ENCODE peak calls at places on chromosome 22, in ten cellular contexts. Y is endodermal cell; Q is astrocyte of the cerebellum; Z is cardiac muscle cell; U is lower lobe of right lung; S is lower leg skin; G is fibroblast of lung; N is Caco-2; B is heart right ventricle; K is CD8-positive, alpha-beta memory T cell. E is an unnamed sample.

GRCh38 chr22:48960981-48961655 is 866.6 kb downstream of the BRD1 start:
- DNase-seq in B (no peak), G (peak), U (no peak), K (no peak), Y (peak), N (no peak), S (peak), Z (no peak), Q (no peak), E (no peak)

GRCh38 chr22:28112548-28113043 is 193.5 kb upstream of the PITPNB start:
- DNase-seq in S (peak), N (no peak), Z (peak), U (peak), Q (no peak), G (peak), Y (peak), K (no peak), B (peak), E (no peak)

GRCh38 chr22:22410121-22410520 is 98.4 kb downstream of the ZNF280B start:
- DNase-seq in N (no peak), B (peak), S (peak), Y (no peak), Q (no peak), Z (no peak), G (no peak), U (peak), K (no peak), E (no peak)

GRCh38 chr22:22880645-22881044 is 7.0 kb upstream of the IGLL5 start:
- DNase-seq in B (no peak), U (no peak), S (peak), Y (peak), Z (no peak), N (no peak), Q (no peak), G (no peak), K (no peak), E (no peak)

GRCh38 chr22:23216331-23217170 is 36.2 kb downstream of the BCR start:
- DNase-seq in K (peak), Q (no peak), Y (no peak), Z (no peak), B (no peak), N (no peak), S (no peak), U (peak), G (no peak), E (no peak)

GRCh38 chr22:31947296-31947695 is 3.0 kb downstream of the YWHAH start:
- DNase-seq in Q (no peak), U (no peak), N (no peak), Y (no peak), S (no peak), K (peak), G (no peak), Z (no peak), B (peak), E (no peak)

GRCh38 chr22:41352058-41352457 is 29.7 kb upstream of the TEF start:
- DNase-seq in B (no peak), Z (no peak), N (peak), G (peak), Q (no peak), K (no peak), U (no peak), S (no peak), Y (no peak), E (no peak)

GRCh38 chr22:40107244-40107643 is 70.5 kb upstream of the TNRC6B start:
- DNase-seq in Q (no peak), K (no peak), Z (no peak), B (no peak), N (no peak), Y (no peak), U (no peak), G (no peak), S (no peak), E (no peak)

GRCh38 chr22:24055283-24055682 is 44.2 kb downstream of the CABIN1 start:
- DNase-seq in B (no peak), S (no peak), Q (no peak), N (no peak), U (no peak), G (no peak), Y (no peak), K (no peak), Z (no peak), E (no peak)

GRCh38 chr22:46806789-46807188 is 44.3 kb downstream of the TBC1D22A start:
- DNase-seq in U (no peak), Z (no peak), Y (peak), N (peak), G (no peak), Q (no peak), K (no peak), B (no peak), S (peak), E (no peak)

GRCh38 chr22:25656724-25657123 is 85.3 kb upstream of the MYO18B start:
- DNase-seq in Q (no peak), B (no peak), U (no peak), Y (no peak), K (no peak), G (no peak), S (no peak), Z (no peak), N (no peak), E (no peak)

GRCh38 chr22:35782504-35782903 is 64.8 kb downstream of the APOL5 start:
- DNase-seq in B (no peak), G (peak), S (no peak), Z (no peak), N (no peak), K (no peak), U (no peak), Y (no peak), Q (peak), E (no peak)

GRCh38 chr22:45511847-45512261 is 9.2 kb downstream of the FBLN1 start:
- DNase-seq in Q (peak), N (no peak), S (no peak), K (no peak), Y (no peak), B (peak), U (no peak), G (peak), Z (peak), E (peak)

GRCh38 chr22:21807545-21807944 is 59.9 kb downstream of the MAPK1 start:
- DNase-seq in Z (no peak), K (no peak), S (no peak), G (no peak), Q (no peak), Y (no peak), U (no peak), B (no peak), N (no peak), E (no peak)

GRCh38 chr22:46241397-46242007 is 8.6 kb downstream of the CDPF1 start:
- DNase-seq in Z (no peak), B (peak), Q (no peak), U (no peak), Y (no peak), N (no peak), S (no peak), K (no peak), G (no peak), E (no peak)

GRCh38 chr22:38869663-38870062 is 2.4 kb downstream of the CBX6 start:
- DNase-seq in U (peak), N (no peak), G (no peak), B (no peak), Z (no peak), S (peak), K (no peak), Q (no peak), Y (peak), E (no peak)

GRCh38 chr22:46092011-46092410 is 58.3 kb upstream of the PPARA start:
- DNase-seq in B (no peak), K (no peak), S (no peak), U (peak), G (no peak), Q (no peak), N (no peak), Z (no peak), Y (no peak), E (no peak)

GRCh38 chr22:39446239-39446721 is 10.5 kb upstream of the MGAT3 start:
- DNase-seq in U (no peak), B (no peak), Y (peak), N (peak), Z (no peak), K (no peak), G (no peak), S (no peak), Q (no peak), E (no peak)

GRCh38 chr22:39699631-39700348 is 129.2 kb downstream of the CACNA1I start:
- DNase-seq in G (no peak), K (no peak), S (no peak), Z (no peak), B (no peak), U (no peak), Q (no peak), N (no peak), Y (no peak), E (no peak)

GRCh38 chr22:31230871-31231621 is 18.9 kb downstream of the LIMK2 start:
- DNase-seq in Q (no peak), K (peak), Z (peak), U (no peak), G (peak), B (peak), N (peak), S (no peak), Y (peak), E (peak)

GRCh38 chr22:31680764-31681624 is 19.0 kb upstream of the PISD start:
- DNase-seq in Q (peak), Y (no peak), S (no peak), K (no peak), G (peak), B (no peak), Z (no peak), N (no peak), U (no peak), E (no peak)

GRCh38 chr22:38449776-38450175 is 5.2 kb downstream of the KCNJ4 start:
- DNase-seq in Q (no peak), S (no peak), Y (no peak), U (no peak), K (no peak), Z (no peak), B (no peak), G (no peak), N (no peak), E (no peak)

GRCh38 chr22:38572065-38572464 is 2.1 kb upstream of the DMC1 start:
- DNase-seq in K (peak), N (no peak), Y (peak), S (no peak), G (peak), U (no peak), B (peak), Q (peak), Z (peak), E (no peak)

GRCh38 chr22:40898850-40899357 is 37.0 kb upstream of the DNAJB7 start:
- DNase-seq in N (no peak), S (no peak), B (no peak), Q (peak), Z (peak), U (no peak), G (peak), Y (no peak), K (peak), E (peak)

GRCh38 chr22:46996595-46997310 is 234.3 kb downstream of the TBC1D22A start:
- DNase-seq in K (no peak), N (no peak), G (no peak), S (peak), Z (no peak), B (no peak), Y (no peak), U (no peak), Q (no peak), E (no peak)

GRCh38 chr22:39820266-39820665 is 73.3 kb downstream of the ENTHD1 start:
- DNase-seq in K (no peak), B (no peak), S (no peak), Y (no peak), U (no peak), Q (peak), G (peak), Z (no peak), N (no peak), E (peak)

GRCh38 chr22:18955696-18956095 is 19.6 kb upstream of the PRODH start:
- DNase-seq in U (peak), K (no peak), N (peak), B (no peak), Y (no peak), G (no peak), Q (no peak), S (no peak), Z (no peak), E (no peak)

GRCh38 chr22:46791201-46791731 is 28.8 kb downstream of the TBC1D22A start:
- DNase-seq in K (peak), G (peak), S (peak), B (peak), N (peak), U (no peak), Y (peak), Q (no peak), Z (no peak), E (no peak)

GRCh38 chr22:25650834-25651233 is 86.4 kb downstream of the GRK3 start:
- DNase-seq in K (no peak), U (no peak), Z (no peak), B (no peak), Y (no peak), S (no peak), Q (no peak), N (no peak), G (no peak), E (no peak)

GRCh38 chr22:22463855-22464540 is 44.5 kb downstream of the ZNF280B start:
- DNase-seq in S (no peak), U (no peak), K (peak), G (peak), Z (peak), Q (peak), N (peak), Y (peak), B (peak), E (peak)

GRCh38 chr22:38802671-38803121 is 8.8 kb upstream of the DNAL4 start:
- DNase-seq in Q (peak), K (no peak), B (no peak), U (no peak), Z (no peak), G (peak), N (no peak), S (peak), Y (peak), E (peak)

GRCh38 chr22:28016781-28017557 is 97.9 kb upstream of the PITPNB start:
- DNase-seq in G (no peak), Z (no peak), B (no peak), K (no peak), S (peak), N (peak), U (peak), Y (no peak), Q (no peak), E (no peak)

GRCh38 chr22:21766933-21767462 is 31.4 kb upstream of the YPEL1 start:
- DNase-seq in U (no peak), Q (no peak), Y (no peak), Z (no peak), B (no peak), K (peak), G (no peak), S (no peak), N (no peak), E (no peak)

GRCh38 chr22:23835773-23836144 is 3.0 kb downstream of the DERL3 start:
- DNase-seq in Y (no peak), G (no peak), B (peak), N (peak), K (no peak), S (no peak), U (peak), Z (no peak), Q (no peak), E (no peak)

DNA sequence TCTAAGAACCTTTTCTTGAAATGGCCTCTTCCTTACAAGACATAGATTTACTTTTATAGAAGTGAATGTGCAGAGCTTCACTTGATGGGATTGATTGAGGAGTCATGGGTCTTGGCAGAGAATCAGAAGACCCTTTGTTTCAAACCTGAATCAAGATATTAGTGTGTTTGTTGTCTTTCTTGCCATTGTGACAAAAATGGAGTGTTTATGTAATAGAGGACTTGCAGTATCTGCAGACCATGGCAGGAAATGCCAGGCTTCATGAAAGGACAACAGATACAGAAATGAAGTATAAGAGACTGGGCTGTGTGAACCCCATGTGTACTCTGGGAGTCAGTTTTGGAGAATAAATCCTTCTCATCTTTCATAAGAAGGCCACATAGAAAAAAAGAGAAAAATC is 72.9 kb upstream of the HORMAD2 start:
- DNase-seq in G (no peak), N (no peak), U (no peak), K (no peak), B (no peak), Y (no peak), S (no peak), Z (no peak), Q (no peak), E (no peak)
- H3K4me3 ChIP-seq in G (no peak), N (no peak), U (no peak), K (no peak), B (no peak), Y (no peak), S (no peak), Z (no peak), Q (no peak), E (no peak)

GRCh38 chr22:30187726-30188407 is 58.7 kb downstream of the LIF start:
- DNase-seq in Q (no peak), S (no peak), B (no peak), Y (no peak), K (no peak), U (no peak), N (no peak), Z (no peak), G (peak), E (no peak)
- H3K4me3 ChIP-seq in Q (no peak), S (no peak), B (no peak), Y (no peak), K (no peak), U (no peak), N (no peak), Z (no peak), G (no peak), E (no peak)

GRCh38 chr22:26707581-26707980 is 50.2 kb downstream of the MIAT start:
- DNase-seq in K (no peak), G (peak), Y (no peak), S (no peak), N (no peak), U (no peak), B (no peak), Z (no peak), Q (no peak), E (no peak)
- H3K4me3 ChIP-seq in K (no peak), G (no peak), Y (no peak), S (no peak), N (no peak), U (no peak), B (no peak), Z (no peak), Q (no peak), E (no peak)

DNA sequence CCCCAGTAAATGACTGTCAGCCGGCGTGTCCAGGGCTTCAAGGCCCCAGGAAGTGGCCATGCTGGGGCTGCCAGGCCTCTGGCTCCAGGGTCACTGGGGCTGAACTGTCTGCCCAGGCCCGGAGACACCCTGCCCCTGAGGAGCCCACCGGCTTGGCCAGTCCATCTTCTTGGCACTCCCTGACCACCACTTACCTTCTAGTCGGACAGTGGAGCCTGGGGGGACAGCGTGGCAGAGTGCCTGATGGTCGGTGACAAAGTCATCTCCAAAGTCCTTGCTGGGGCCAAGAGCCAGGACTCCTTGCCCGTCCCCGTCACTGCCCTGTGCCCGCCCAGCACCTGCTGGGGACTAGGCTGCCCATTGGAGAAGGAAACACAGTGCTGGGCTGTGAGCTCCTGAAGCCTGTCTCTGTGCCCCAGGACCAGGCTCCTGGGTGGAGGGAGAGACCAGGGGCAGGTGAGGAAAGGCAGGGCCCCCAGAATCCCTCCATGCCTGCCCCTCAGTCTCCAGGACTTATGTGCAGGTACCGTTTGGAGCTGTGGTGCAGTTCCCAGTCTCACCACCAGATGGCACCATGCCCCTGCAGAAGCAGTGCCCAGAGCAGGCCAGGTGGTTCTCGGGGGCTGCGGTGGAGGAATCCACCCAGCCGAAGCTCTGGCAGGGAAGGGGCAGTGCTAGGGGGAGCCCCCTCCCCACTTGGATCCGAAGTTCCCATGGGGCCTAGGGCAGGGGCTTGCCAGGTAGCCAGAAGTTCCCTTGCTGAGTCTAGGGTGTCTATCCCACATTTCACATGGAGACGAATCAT is 6.0 kb upstream of the CCDC188 start:
- DNase-seq in Y (peak), B (peak), Z (peak), Q (peak), U (peak), G (peak), N (peak), K (peak), S (peak), E (peak)
- H3K4me3 ChIP-seq in Y (no peak), B (no peak), Z (no peak), Q (no peak), U (no peak), G (no peak), N (no peak), K (no peak), S (no peak), E (no peak)

GRCh38 chr22:17777005-17777716 is 2.9 kb upstream of the BID start:
- DNase-seq in G (no peak), K (peak), Y (no peak), N (no peak), Q (no peak), B (peak), S (no peak), Z (no peak), U (peak), E (no peak)
- H3K4me3 ChIP-seq in G (no peak), K (peak), Y (no peak), N (no peak), Q (no peak), B (peak), S (no peak), Z (no peak), U (peak), E (no peak)

DNA sequence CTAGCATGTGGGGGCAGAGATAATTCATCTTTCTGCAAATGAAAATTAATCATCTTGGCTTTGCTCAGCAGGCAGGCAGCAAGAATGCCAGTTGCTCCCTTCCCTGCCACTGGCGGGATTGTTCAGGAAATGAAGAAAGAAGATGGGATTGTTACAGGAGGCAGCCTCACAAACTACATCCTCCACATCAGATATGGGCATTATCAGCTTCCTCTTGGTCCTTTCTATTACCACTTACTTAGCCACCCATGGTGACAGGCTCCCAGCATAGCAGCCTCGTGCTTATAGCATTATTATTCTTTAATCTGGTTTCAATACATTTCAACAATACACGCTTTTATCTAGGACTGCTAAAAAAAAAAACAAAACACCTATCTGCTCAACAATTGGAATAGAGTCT is 461.6 kb upstream of the ISX start:
- DNase-seq in K (no peak), U (no peak), Y (no peak), Q (no peak), N (no peak), Z (no peak), B (no peak), G (no peak), S (no peak), E (no peak)
- H3K4me3 ChIP-seq in K (no peak), U (no peak), Y (no peak), Q (no peak), N (no peak), Z (no peak), B (no peak), G (no peak), S (no peak), E (no peak)

GRCh38 chr22:37354271-37355069 is 72.2 kb downstream of the CYTH4 start:
- DNase-seq in U (no peak), S (no peak), Z (no peak), K (no peak), G (no peak), B (no peak), N (no peak), Y (no peak), Q (no peak), E (no peak)
- H3K4me3 ChIP-seq in U (no peak), S (no peak), Z (no peak), K (no peak), G (no peak), B (no peak), N (no peak), Y (no peak), Q (no peak), E (no peak)

E was measured in AG04450.